ENCODE peak calls at places on chromosomes 7 and 10, in six cellular contexts. N is mucosa of descending colon; C is RWPE1; G is spleen; T is GM04504; R is activated gamma-delta T cell treated with anti-CD3 and anti-CD28 coated beads, Interleukin-2, amount 50 U/mL, for 16 hours. Y is an unnamed sample.

GRCh38 chr7:1662767-1663166 is 7.3 kb upstream of the ELFN1 start:
- DNase-seq in N (peak), C (no peak), G (peak), T (no peak), R (no peak), Y (no peak)

GRCh38 chr10:94129393-94130130 is 135.8 kb downstream of the PLCE1 start:
- DNase-seq in N (no peak), C (peak), G (no peak), T (no peak), R (no peak), Y (no peak)

GRCh38 chr7:20959281-20959680 is 172.6 kb upstream of the SP8 start:
- DNase-seq in N (no peak), C (peak), G (no peak), T (no peak), R (no peak), Y (no peak)

GRCh38 chr10:66671562-66671961 is 254.3 kb upstream of the LRRTM3 start:
- DNase-seq in N (no peak), C (no peak), G (no peak), T (no peak), R (no peak), Y (no peak)

GRCh38 chr10:126431816-126432215 is 43.5 kb upstream of the ADAM12 start:
- DNase-seq in N (no peak), C (no peak), G (no peak), T (no peak), R (no peak), Y (no peak)

GRCh38 chr7:158856883-158857668 is 718 bp downstream of the DYNC2I1 start:
- DNase-seq in N (no peak), C (no peak), G (no peak), T (no peak), R (no peak), Y (no peak)

GRCh38 chr7:40916811-40917210 is 782.0 kb downstream of the SUGCT start:
- DNase-seq in N (no peak), C (no peak), G (no peak), T (no peak), R (no peak), Y (no peak)

GRCh38 chr7:13990319-13990983 is 985 bp upstream of the ETV1 start:
- DNase-seq in N (peak), C (peak), G (peak), T (no peak), R (no peak), Y (no peak)

GRCh38 chr10:72275351-72276012 is 1.8 kb downstream of the DDIT4 start:
- DNase-seq in N (peak), C (no peak), G (no peak), T (no peak), R (no peak), Y (no peak)

GRCh38 chr7:47283497-47284131 is 298.3 kb downstream of the TNS3 start:
- DNase-seq in N (peak), C (peak), G (no peak), T (no peak), R (no peak), Y (no peak)

Y was measured in stimulated activated CD4-positive, alpha-beta T cell treated with anti-CD3 and anti-CD28 coated beads, Interleukin-2, amount 100 ng/mL, for 4 hours.